ENCODE peak calls at places on chromosomes 6 and 20, in eight cellular contexts. L, S, J, X, V, H, R and K are unnamed samples.

GRCh38 chr6:170074435-170074834 is 216.4 kb downstream of the DLL1 start:
- DNase-seq in L (peak), S (no peak), J (no peak), X (no peak), V (no peak), H (no peak), R (peak), K (no peak)

GRCh38 chr20:32535953-32536823 is 48.9 kb downstream of the NOL4L start:
- DNase-seq in L (no peak), S (peak), J (peak), X (peak), V (no peak), H (peak), R (no peak), K (peak)

GRCh38 chr6:107493158-107494057 is 3.5 kb downstream of the SOBP start:
- DNase-seq in L (no peak), S (no peak), J (peak), X (no peak), V (peak), H (no peak), R (no peak), K (no peak)

GRCh38 chr20:18057106-18057993 is at the start of gene OVOL2:
- DNase-seq in L (no peak), S (peak), J (peak), X (no peak), V (no peak), H (no peak), R (no peak), K (no peak)

GRCh38 chr6:158596861-158597260 is 37.0 kb downstream of the TMEM181 start:
- DNase-seq in L (no peak), S (no peak), J (no peak), X (no peak), V (no peak), H (no peak), R (no peak), K (no peak)

GRCh38 chr6:52513464-52513863 is 63.4 kb downstream of the TRAM2 start:
- DNase-seq in L (no peak), S (no peak), J (no peak), X (no peak), V (no peak), H (no peak), R (no peak), K (no peak)

GRCh38 chr6:144377586-144377985 is 92.5 kb downstream of the UTRN start:
- DNase-seq in L (no peak), S (no peak), J (no peak), X (no peak), V (peak), H (no peak), R (no peak), K (no peak)

GRCh38 chr6:128882991-128883571 is at the start of gene LAMA2:
- DNase-seq in L (peak), S (no peak), J (no peak), X (no peak), V (peak), H (no peak), R (peak), K (no peak)

GRCh38 chr6:3575701-3576100 is 118.9 kb upstream of the SLC22A23 start:
- DNase-seq in L (no peak), S (no peak), J (no peak), X (no peak), V (no peak), H (no peak), R (no peak), K (no peak)

GRCh38 chr20:24359306-24359705 is 110.1 kb upstream of the SYNDIG1 start:
- DNase-seq in L (no peak), S (no peak), J (no peak), X (no peak), V (no peak), H (no peak), R (no peak), K (no peak)

GRCh38 chr6:37653933-37654565 is 43.6 kb downstream of the MDGA1 start:
- DNase-seq in L (no peak), S (peak), J (no peak), X (no peak), V (peak), H (no peak), R (no peak), K (peak)

GRCh38 chr20:62860391-62860923 is 1.2 kb downstream of the TCFL5 start:
- DNase-seq in L (no peak), S (peak), J (no peak), X (no peak), V (peak), H (no peak), R (peak), K (peak)

GRCh38 chr6:142810952-142811514 is 133.9 kb downstream of the HIVEP2 start:
- DNase-seq in L (no peak), S (no peak), J (no peak), X (no peak), V (no peak), H (no peak), R (no peak), K (no peak)

GRCh38 chr6:141488466-141488865 is 644.3 kb upstream of the GJE1 start:
- DNase-seq in L (no peak), S (no peak), J (no peak), X (no peak), V (peak), H (no peak), R (no peak), K (no peak)

GRCh38 chr20:31722388-31723281 is at the start of gene BCL2L1:
- DNase-seq in L (peak), S (peak), J (peak), X (peak), V (peak), H (peak), R (peak), K (no peak)

GRCh38 chr6:150499882-150500312 is 99.8 kb upstream of the PLEKHG1 start:
- DNase-seq in L (no peak), S (no peak), J (no peak), X (no peak), V (no peak), H (no peak), R (no peak), K (no peak)

GRCh38 chr6:4133941-4134838 is 1.2 kb downstream of the ECI2 start:
- DNase-seq in L (no peak), S (peak), J (no peak), X (no peak), V (peak), H (no peak), R (no peak), K (no peak)

GRCh38 chr6:158418501-158418900 is 106.2 kb downstream of the TULP4 start:
- DNase-seq in L (no peak), S (no peak), J (no peak), X (no peak), V (peak), H (no peak), R (no peak), K (no peak)

GRCh38 chr6:166257911-166258318 is 50.3 kb downstream of the PRR18 start:
- DNase-seq in L (no peak), S (no peak), J (no peak), X (no peak), V (no peak), H (peak), R (no peak), K (no peak)

GRCh38 chr6:118889163-118889562 is 4.8 kb upstream of the ASF1A start:
- DNase-seq in L (no peak), S (no peak), J (no peak), X (no peak), V (no peak), H (no peak), R (no peak), K (no peak)

GRCh38 chr6:165987483-165988305 is 180.0 kb downstream of the TBXT start:
- DNase-seq in L (peak), S (peak), J (peak), X (no peak), V (peak), H (no peak), R (peak), K (peak)

GRCh38 chr20:20435453-20435852 is 67.5 kb downstream of the INSM1 start:
- DNase-seq in L (no peak), S (no peak), J (no peak), X (no peak), V (no peak), H (no peak), R (no peak), K (no peak)

GRCh38 chr6:167394330-167394729 is 69.4 kb downstream of the TTLL2 start:
- DNase-seq in L (no peak), S (no peak), J (no peak), X (no peak), V (no peak), H (no peak), R (no peak), K (no peak)

GRCh38 chr6:82441047-82441770 is 77.6 kb downstream of the TPBG start:
- DNase-seq in L (no peak), S (no peak), J (no peak), X (no peak), V (no peak), H (no peak), R (no peak), K (no peak)

GRCh38 chr20:22586645-22587310 is 2.4 kb upstream of the FOXA2 start:
- DNase-seq in L (no peak), S (peak), J (peak), X (no peak), V (no peak), H (no peak), R (peak), K (no peak)

GRCh38 chr6:137717074-137718073 is 149.7 kb upstream of the TNFAIP3 start:
- DNase-seq in L (no peak), S (no peak), J (no peak), X (peak), V (no peak), H (peak), R (no peak), K (no peak)

GRCh38 chr6:37636801-37637561 is 60.7 kb downstream of the MDGA1 start:
- DNase-seq in L (no peak), S (no peak), J (no peak), X (no peak), V (no peak), H (no peak), R (no peak), K (no peak)

GRCh38 chr6:143884161-143884560 is 19.9 kb downstream of the ZC2HC1B start:
- DNase-seq in L (no peak), S (no peak), J (no peak), X (no peak), V (no peak), H (no peak), R (no peak), K (no peak)

GRCh38 chr20:64100566-64100888 is 6.8 kb downstream of the NPBWR2 start:
- DNase-seq in L (no peak), S (no peak), J (no peak), X (no peak), V (no peak), H (no peak), R (no peak), K (no peak)

GRCh38 chr6:41551857-41552256 is 5.7 kb downstream of the FOXP4 start:
- DNase-seq in L (no peak), S (no peak), J (no peak), X (no peak), V (no peak), H (no peak), R (no peak), K (no peak)

GRCh38 chr6:72769459-72770125 is 147.7 kb downstream of the KCNQ5 start:
- DNase-seq in L (no peak), S (no peak), J (no peak), X (no peak), V (no peak), H (no peak), R (no peak), K (no peak)

GRCh38 chr20:40727960-40728359 is 38.9 kb upstream of the MAFB start:
- DNase-seq in L (no peak), S (no peak), J (no peak), X (no peak), V (peak), H (no peak), R (no peak), K (no peak)

GRCh38 chr20:43983359-43983758 is 68.7 kb downstream of the TOX2 start:
- DNase-seq in L (no peak), S (peak), J (no peak), X (no peak), V (no peak), H (no peak), R (no peak), K (no peak)

GRCh38 chr20:35306931-35307517 is 14.8 kb upstream of the FAM83C start:
- DNase-seq in L (no peak), S (peak), J (no peak), X (no peak), V (peak), H (no peak), R (no peak), K (peak)

GRCh38 chr6:131640100-131640499 is 3.0 kb downstream of the ENPP3 start:
- DNase-seq in L (no peak), S (no peak), J (no peak), X (no peak), V (no peak), H (no peak), R (no peak), K (no peak)

GRCh38 chr6:45539124-45539523 is 161.4 kb upstream of the SUPT3H start:
- DNase-seq in L (no peak), S (no peak), J (no peak), X (no peak), V (no peak), H (no peak), R (no peak), K (no peak)

GRCh38 chr6:132392792-132393191 is 8.5 kb downstream of the MOXD1 start:
- DNase-seq in L (no peak), S (peak), J (no peak), X (no peak), V (peak), H (no peak), R (no peak), K (no peak)

GRCh38 chr6:132961122-132961521 is 146.8 kb downstream of the RPS12 start:
- DNase-seq in L (no peak), S (peak), J (no peak), X (no peak), V (peak), H (no peak), R (no peak), K (no peak)

GRCh38 chr20:48826883-48827771 is 672 bp downstream of the PREX1 start:
- DNase-seq in L (no peak), S (no peak), J (no peak), X (no peak), V (peak), H (no peak), R (peak), K (peak)

GRCh38 chr6:68575765-68576439 is 59.2 kb upstream of the ADGRB3 start:
- DNase-seq in L (peak), S (no peak), J (no peak), X (no peak), V (no peak), H (no peak), R (peak), K (peak)